ENCODE peak calls at places on chromosome 9, in eight cellular contexts. X, J, V, D, H, F, I and Z are unnamed samples.

GRCh38 chr9:69671904-69672827 is at the start of gene APBA1:
- DNase-seq in X (peak), J (no peak), V (peak), D (peak), H (peak), F (peak), I (peak), Z (peak)

GRCh38 chr9:105258225-105258737 is 13.8 kb downstream of the SLC44A1 start:
- DNase-seq in X (no peak), J (peak), V (no peak), D (no peak), H (no peak), F (no peak), I (peak), Z (no peak)

GRCh38 chr9:1198085-1198484 is 147.9 kb downstream of the DMRT2 start:
- DNase-seq in X (no peak), J (no peak), V (no peak), D (no peak), H (no peak), F (no peak), I (no peak), Z (no peak)

GRCh38 chr9:105425817-105426433 is 21.9 kb upstream of the FSD1L start:
- DNase-seq in X (no peak), J (peak), V (no peak), D (no peak), H (no peak), F (peak), I (peak), Z (no peak)

GRCh38 chr9:93096131-93096802 is at the start of gene CARD19:
- DNase-seq in X (peak), J (peak), V (peak), D (no peak), H (no peak), F (peak), I (peak), Z (no peak)

GRCh38 chr9:76891279-76891678 is 14.6 kb downstream of the PRUNE2 start:
- DNase-seq in X (no peak), J (no peak), V (no peak), D (no peak), H (no peak), F (no peak), I (no peak), Z (no peak)

GRCh38 chr9:81030027-81030426 is 659.3 kb downstream of the TLE1 start:
- DNase-seq in X (no peak), J (no peak), V (no peak), D (no peak), H (no peak), F (no peak), I (no peak), Z (no peak)

GRCh38 chr9:81083062-81083461 is 606.3 kb downstream of the TLE1 start:
- DNase-seq in X (peak), J (no peak), V (no peak), D (peak), H (no peak), F (peak), I (peak), Z (peak)

GRCh38 chr9:76686756-76687155 is 77.5 kb upstream of the PCA3 start:
- DNase-seq in X (no peak), J (no peak), V (no peak), D (no peak), H (no peak), F (no peak), I (no peak), Z (no peak)

GRCh38 chr9:121811140-121811539 is 159.7 kb downstream of the DAB2IP start:
- DNase-seq in X (no peak), J (no peak), V (no peak), D (no peak), H (no peak), F (no peak), I (no peak), Z (no peak)

GRCh38 chr9:108760841-108761240 is 94.9 kb downstream of the ACTL7B start:
- DNase-seq in X (no peak), J (no peak), V (no peak), D (no peak), H (no peak), F (no peak), I (no peak), Z (no peak)

GRCh38 chr9:94156549-94157407 is 72.5 kb downstream of the PTPDC1 start:
- DNase-seq in X (peak), J (no peak), V (peak), D (no peak), H (peak), F (peak), I (peak), Z (peak)

GRCh38 chr9:16099901-16100300 is 547.1 kb downstream of the CCDC171 start:
- DNase-seq in X (no peak), J (no peak), V (no peak), D (no peak), H (no peak), F (no peak), I (no peak), Z (no peak)

GRCh38 chr9:107600060-107600573 is 110.5 kb upstream of the KLF4 start:
- DNase-seq in X (peak), J (no peak), V (peak), D (no peak), H (no peak), F (no peak), I (peak), Z (peak)

GRCh38 chr9:88988796-88989641 is 2.2 kb upstream of the S1PR3 start:
- DNase-seq in X (no peak), J (peak), V (no peak), D (no peak), H (no peak), F (no peak), I (peak), Z (peak)

GRCh38 chr9:121226186-121226585 is 24.5 kb upstream of the RAB14 start:
- DNase-seq in X (peak), J (no peak), V (no peak), D (no peak), H (no peak), F (no peak), I (no peak), Z (no peak)

GRCh38 chr9:83007521-83008300 is 55.2 kb downstream of the RASEF start:
- DNase-seq in X (no peak), J (no peak), V (no peak), D (no peak), H (no peak), F (no peak), I (no peak), Z (no peak)

GRCh38 chr9:131277673-131278420 is 1.5 kb upstream of the FAM78A start:
- DNase-seq in X (peak), J (peak), V (peak), D (peak), H (no peak), F (peak), I (peak), Z (peak)

GRCh38 chr9:129487658-129488483 is 133.0 kb downstream of the C9orf50 start:
- DNase-seq in X (peak), J (no peak), V (peak), D (no peak), H (peak), F (peak), I (peak), Z (peak)

GRCh38 chr9:109417585-109418544 is 80.2 kb downstream of the PTPN3 start:
- DNase-seq in X (no peak), J (peak), V (peak), D (no peak), H (no peak), F (no peak), I (no peak), Z (no peak)

GRCh38 chr9:121885345-121885901 is 207.7 kb downstream of the TTLL11 start:
- DNase-seq in X (peak), J (peak), V (no peak), D (no peak), H (peak), F (no peak), I (no peak), Z (no peak)

GRCh38 chr9:89426389-89426961 is 71.4 kb downstream of the SEMA4D start:
- DNase-seq in X (no peak), J (peak), V (no peak), D (no peak), H (no peak), F (no peak), I (no peak), Z (no peak)

GRCh38 chr9:15426019-15426418 is 3.3 kb downstream of the SNAPC3 start:
- DNase-seq in X (no peak), J (peak), V (no peak), D (no peak), H (no peak), F (no peak), I (no peak), Z (no peak)

GRCh38 chr9:109765821-109766220 is 14.2 kb upstream of the PALM2AKAP2 start:
- DNase-seq in X (no peak), J (no peak), V (no peak), D (no peak), H (no peak), F (no peak), I (no peak), Z (no peak)

GRCh38 chr9:114470581-114470980 is 34.7 kb downstream of the WHRN start:
- DNase-seq in X (no peak), J (no peak), V (no peak), D (no peak), H (no peak), F (no peak), I (no peak), Z (no peak)

GRCh38 chr9:76646249-76646648 is 118.0 kb upstream of the PCA3 start:
- DNase-seq in X (peak), J (no peak), V (no peak), D (no peak), H (no peak), F (no peak), I (peak), Z (peak)

GRCh38 chr9:133050142-133050541 is 11.6 kb upstream of the CEL start:
- DNase-seq in X (peak), J (no peak), V (no peak), D (no peak), H (no peak), F (no peak), I (no peak), Z (peak)

GRCh38 chr9:112135706-112136105 is 39.4 kb downstream of the SUSD1 start:
- DNase-seq in X (peak), J (no peak), V (no peak), D (no peak), H (no peak), F (no peak), I (peak), Z (peak)

GRCh38 chr9:82553654-82554366 is 509.1 kb downstream of the RASEF start:
- DNase-seq in X (peak), J (no peak), V (no peak), D (no peak), H (no peak), F (no peak), I (no peak), Z (no peak)

GRCh38 chr9:126514037-126514821 is 99.5 kb upstream of the LMX1B start:
- DNase-seq in X (no peak), J (peak), V (peak), D (peak), H (no peak), F (peak), I (peak), Z (peak)

GRCh38 chr9:72564517-72565281 is 43.3 kb downstream of the TMC1 start:
- DNase-seq in X (no peak), J (no peak), V (no peak), D (no peak), H (no peak), F (no peak), I (no peak), Z (no peak)

GRCh38 chr9:117286245-117286644 is 128.6 kb downstream of the ASTN2 start:
- DNase-seq in X (no peak), J (no peak), V (no peak), D (no peak), H (no peak), F (no peak), I (no peak), Z (no peak)

GRCh38 chr9:69951411-69951810 is 92.2 kb upstream of the MAMDC2 start:
- DNase-seq in X (peak), J (no peak), V (no peak), D (no peak), H (no peak), F (no peak), I (no peak), Z (no peak)

GRCh38 chr9:114163517-114163924 is 8.2 kb downstream of the COL27A1 start:
- DNase-seq in X (peak), J (no peak), V (peak), D (peak), H (no peak), F (peak), I (peak), Z (peak)

GRCh38 chr9:98324801-98325200 is 69.4 kb upstream of the TBC1D2 start:
- DNase-seq in X (no peak), J (no peak), V (no peak), D (no peak), H (no peak), F (no peak), I (no peak), Z (peak)

GRCh38 chr9:89351584-89351983 is 33.3 kb downstream of the SECISBP2 start:
- DNase-seq in X (no peak), J (no peak), V (no peak), D (no peak), H (no peak), F (no peak), I (no peak), Z (no peak)

DNA sequence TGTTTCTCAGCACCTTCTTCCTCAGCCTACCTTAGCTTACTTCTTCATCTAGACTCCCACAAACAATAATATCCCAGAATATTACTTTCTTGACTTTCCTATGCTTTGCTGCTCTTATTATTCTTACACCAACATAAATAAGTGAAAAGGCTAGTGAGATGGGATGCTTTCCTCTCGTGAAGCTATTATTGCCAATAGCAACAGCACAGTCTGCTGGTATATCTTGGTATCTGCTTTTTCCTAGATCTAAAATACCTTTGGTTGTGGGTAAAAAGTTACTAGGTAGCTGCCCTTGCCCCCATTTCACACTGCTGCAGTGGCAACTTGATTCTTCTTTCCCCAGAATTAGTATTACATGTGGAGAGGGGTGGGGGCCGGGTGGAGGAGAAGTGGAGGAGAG is 26.1 kb upstream of the GLIPR2 start:
- DNase-seq in X (no peak), J (no peak), V (no peak), D (no peak), H (no peak), F (peak), I (peak), Z (peak)
- TF ChIP-seq CTCF in X (no peak), J (peak), V (no peak), D (no peak), H (no peak), F (peak), I (no peak), Z (peak)

DNA sequence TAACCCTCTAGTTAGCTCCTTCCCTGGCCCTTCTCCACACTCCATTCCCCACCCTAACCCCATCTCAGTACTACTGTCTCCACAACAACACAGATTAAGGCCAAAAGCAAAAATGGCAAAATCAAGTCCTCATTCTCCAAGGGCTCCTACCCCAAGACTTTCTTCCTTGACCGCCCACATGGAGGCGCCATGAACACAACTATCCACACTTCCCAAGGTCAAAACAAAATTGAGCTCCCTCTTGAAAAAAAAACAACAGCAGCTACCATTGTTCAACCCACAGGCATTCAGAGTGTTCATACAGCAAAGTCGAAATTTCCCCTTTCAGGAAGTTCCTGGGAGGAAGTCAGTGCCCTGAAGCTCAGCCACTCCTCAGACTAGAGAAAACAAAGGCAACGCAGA is 54.4 kb downstream of the GNAQ start:
- DNase-seq in X (peak), J (peak), V (peak), D (peak), H (no peak), F (peak), I (peak), Z (peak)
- TF ChIP-seq CTCF in X (peak), J (peak), V (peak), D (no peak), H (peak), F (peak), I (peak), Z (peak)

DNA sequence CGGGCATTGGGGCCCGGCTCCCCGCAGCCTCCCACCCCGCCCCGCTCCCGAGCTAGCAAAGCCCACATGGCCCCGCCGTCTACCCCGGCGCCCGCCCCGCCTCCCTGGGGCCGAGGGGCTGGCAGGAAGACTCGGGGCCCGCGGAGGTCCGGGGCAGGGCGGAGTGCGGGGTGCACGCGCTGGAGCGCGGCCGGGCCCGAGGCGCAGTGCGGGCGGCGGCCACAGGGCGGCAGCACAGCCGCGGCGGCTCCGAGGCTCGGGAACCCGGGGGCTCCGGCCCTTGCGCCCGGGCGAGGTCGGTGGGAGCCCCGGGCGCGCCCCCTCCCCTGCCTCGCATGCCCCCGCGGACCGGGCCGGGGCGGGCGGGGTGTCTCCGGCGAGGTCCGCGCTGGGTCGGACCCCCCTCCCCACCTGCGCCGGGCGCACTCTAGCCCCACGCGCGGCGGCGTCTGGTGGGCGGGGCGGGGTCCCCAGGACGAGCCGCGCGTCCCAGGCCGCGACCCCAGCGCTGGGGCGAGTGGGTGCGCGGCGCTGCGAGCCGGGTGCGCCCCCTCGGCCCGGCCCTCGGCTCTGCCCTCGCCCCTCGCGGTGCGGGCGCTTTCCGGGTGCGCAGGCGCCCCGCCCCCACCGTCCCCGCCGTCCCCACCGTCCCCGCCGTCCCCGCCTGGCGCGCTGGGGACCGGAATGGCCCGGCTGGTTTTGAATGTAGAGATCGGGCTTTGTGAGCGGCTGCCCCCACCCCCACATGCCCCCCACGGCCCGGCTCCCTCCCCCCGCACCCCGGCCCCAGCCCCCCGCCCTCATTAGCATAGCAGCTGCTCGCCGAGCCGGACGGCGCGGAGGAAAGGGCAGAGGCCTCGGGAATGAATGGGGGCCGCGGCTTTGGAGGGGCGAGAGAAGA is 6.5 kb downstream of the NRARP start:
- DNase-seq in X (no peak), J (peak), V (no peak), D (peak), H (no peak), F (no peak), I (peak), Z (peak)
- TF ChIP-seq CTCF in X (peak), J (peak), V (peak), D (no peak), H (peak), F (peak), I (no peak), Z (peak)

GRCh38 chr9:96022445-96023031 is 147.0 kb downstream of the ERCC6L2 start:
- DNase-seq in X (no peak), J (no peak), V (peak), D (peak), H (no peak), F (no peak), I (no peak), Z (peak)
- TF ChIP-seq CTCF in X (no peak), J (no peak), V (no peak), D (no peak), H (no peak), F (no peak), I (no peak), Z (no peak)

GRCh38 chr9:90665072-90665471 is 22.4 kb upstream of the DIRAS2 start:
- DNase-seq in X (no peak), J (no peak), V (no peak), D (peak), H (no peak), F (no peak), I (no peak), Z (no peak)
- TF ChIP-seq CTCF in X (no peak), J (peak), V (no peak), D (no peak), H (no peak), F (no peak), I (no peak), Z (no peak)

DNA sequence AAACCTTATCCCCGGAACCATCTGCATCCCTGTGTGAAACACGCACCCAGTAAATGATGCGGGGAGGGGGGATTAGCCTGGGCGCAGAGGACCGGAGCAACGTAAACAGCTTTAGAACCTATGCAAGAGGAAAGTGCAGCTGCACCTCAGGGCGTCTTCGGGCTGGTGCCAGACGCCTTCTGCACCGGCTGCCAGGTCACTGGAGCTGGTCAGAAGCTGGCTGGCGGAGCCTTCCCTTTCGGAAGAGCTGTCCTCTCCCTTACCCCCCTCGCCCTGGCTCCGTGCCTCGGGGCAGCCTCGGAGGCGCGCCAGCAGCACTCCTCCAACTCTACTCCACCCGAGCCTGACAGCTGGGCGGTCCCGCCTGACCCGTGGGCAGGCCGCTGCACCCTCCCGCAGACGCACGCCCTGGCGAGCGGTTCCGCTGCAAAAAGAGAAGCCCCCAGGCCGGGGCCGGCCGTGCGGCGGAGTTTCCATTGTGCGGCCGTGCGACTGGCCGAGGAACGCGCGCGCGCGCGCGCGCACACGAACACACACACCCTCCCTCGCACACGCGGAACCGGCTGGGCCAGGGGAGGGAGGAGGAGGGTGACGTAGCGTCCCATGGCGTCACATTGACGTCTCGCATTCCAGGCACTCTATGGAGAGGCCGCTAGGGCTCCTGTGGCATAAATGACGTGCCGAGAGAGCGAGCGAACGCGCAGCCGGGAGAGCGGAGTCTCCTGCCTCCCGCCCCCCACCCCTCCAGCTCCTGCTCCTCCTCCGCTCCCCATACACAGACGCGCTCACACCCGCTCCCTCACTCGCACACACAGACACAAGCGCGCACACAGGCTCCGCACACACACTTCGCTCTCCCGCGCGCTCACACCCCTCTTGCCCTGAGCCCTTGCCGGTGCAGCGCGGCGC is at the start of gene NR4A3:
- DNase-seq in X (peak), J (peak), V (peak), D (peak), H (peak), F (peak), I (peak), Z (peak)
- TF ChIP-seq CTCF in X (no peak), J (no peak), V (peak), D (no peak), H (peak), F (no peak), I (peak), Z (peak)